ENCODE peak calls at places on chromosomes 1 and 21, in five cellular contexts. I, G, M, F and A are unnamed samples.

GRCh38 chr1:89347296-89347695 is 16.6 kb upstream of the GBP6 start:
- DNase-seq in F (no peak), G (no peak), M (no peak), I (no peak), A (no peak)

GRCh38 chr1:28832966-28833365 is 21.0 kb downstream of the OPRD1 start:
- DNase-seq in I (no peak), F (no peak), G (no peak), M (no peak), A (no peak)

GRCh38 chr1:209250970-209251636 is 332.4 kb upstream of the CAMK1G start:
- DNase-seq in F (no peak), G (no peak), I (no peak), M (no peak), A (no peak)

GRCh38 chr1:201044119-201044518 is 20.6 kb upstream of the KIF21B start:
- DNase-seq in F (no peak), G (no peak), M (no peak), I (no peak), A (no peak)

GRCh38 chr1:29597861-29598260 is 361.5 kb downstream of the PTPRU start:
- DNase-seq in G (no peak), I (no peak), M (no peak), F (no peak), A (no peak)

GRCh38 chr1:160643138-160643537 is 3.7 kb downstream of the SLAMF1 start:
- DNase-seq in G (no peak), I (no peak), F (no peak), M (no peak), A (no peak)

GRCh38 chr1:155120253-155120652 is 7.4 kb upstream of the EFNA1 start:
- DNase-seq in M (no peak), I (no peak), G (no peak), F (no peak), A (no peak)

GRCh38 chr1:228982637-228983036 is 247.4 kb downstream of the RHOU start:
- DNase-seq in G (no peak), F (no peak), I (no peak), M (no peak), A (no peak)

GRCh38 chr1:22625262-22625925 is 11.0 kb upstream of the C1QA start:
- DNase-seq in G (no peak), I (no peak), M (no peak), F (no peak), A (no peak)

GRCh38 chr21:42357307-42357706 is 6.5 kb upstream of the TFF2 start:
- DNase-seq in I (no peak), G (no peak), F (no peak), M (no peak), A (no peak)

GRCh38 chr1:51445346-51446090 is 73.5 kb downstream of the EPS15 start:
- DNase-seq in G (no peak), I (no peak), M (no peak), F (no peak), A (no peak)
- H3K4me3 ChIP-seq in G (no peak overlapping the region), I (no peak overlapping the region), M (no peak overlapping the region), F (no peak overlapping the region), A (no peak overlapping the region)

GRCh38 chr1:205568469-205569361 is 63.1 kb downstream of the ELK4 start:
- DNase-seq in M (no peak), G (no peak), F (no peak), I (no peak), A (no peak)
- H3K4me3 ChIP-seq in M (no peak overlapping the region), G (peak overlapping the region; percentile 36), F (peak overlapping the region; percentile 38), I (no peak overlapping the region), A (peak overlapping the region; percentile 17)

DNA sequence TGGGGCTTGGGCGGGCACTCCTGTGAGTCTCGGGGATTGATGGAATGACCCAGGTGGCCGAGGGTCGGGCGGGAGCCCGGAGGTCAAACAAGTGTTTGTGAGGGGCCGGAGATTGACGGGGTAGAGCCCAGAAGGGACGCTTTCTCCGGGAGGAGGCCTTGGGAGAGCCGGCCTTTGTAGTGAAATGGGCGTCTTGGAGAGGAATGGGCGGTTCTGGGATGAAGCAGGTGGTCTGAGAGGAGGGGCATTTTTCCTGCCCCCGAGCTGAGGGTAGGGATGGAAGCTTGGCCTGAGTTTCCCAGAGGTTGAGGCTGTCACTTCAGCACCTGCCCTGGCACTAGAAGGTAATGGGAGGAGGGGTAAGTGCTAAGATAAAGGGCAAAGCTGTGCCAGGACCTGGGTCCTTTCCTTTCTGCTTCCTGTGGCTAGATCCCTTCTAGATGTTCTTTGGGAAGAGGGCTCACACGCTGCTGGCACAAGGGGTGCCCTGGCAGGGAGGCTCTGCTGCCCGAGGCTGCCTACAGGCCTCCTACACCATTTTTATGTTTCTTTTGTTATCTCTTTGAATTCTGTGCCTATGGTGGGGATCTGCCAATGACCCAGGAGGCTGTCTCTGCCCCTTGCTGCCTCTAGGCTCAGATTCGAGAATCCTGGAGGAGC is 56.1 kb downstream of the NDUFS5 start:
- DNase-seq in F (no peak), M (no peak), G (no peak), I (no peak), A (no peak)
- H3K4me3 ChIP-seq in F (peak overlapping the region; percentile 56), M (no peak overlapping the region), G (peak overlapping the region; percentile 56), I (no peak overlapping the region), A (peak overlapping the region; percentile 76)

GRCh38 chr1:47434051-47434842 is 3.6 kb upstream of the FOXD2 start:
- DNase-seq in G (no peak), F (peak; percentile 65), I (peak; percentile 78), M (no peak), A (no peak)

GRCh38 chr1:47433453-47434050 is 4.3 kb upstream of the FOXD2 start:
- DNase-seq in I (no peak), F (no peak), G (no peak), M (no peak), A (no peak)

GRCh38 chr1:47431534-47431933 is 6.3 kb upstream of the FOXD2 start:
- DNase-seq in F (no peak), G (no peak), I (no peak), M (no peak), A (no peak)

GRCh38 chr1:47433037-47433421 is 4.8 kb upstream of the FOXD2 start:
- DNase-seq in F (no peak), M (no peak), I (no peak), G (no peak), A (no peak)

DNA sequence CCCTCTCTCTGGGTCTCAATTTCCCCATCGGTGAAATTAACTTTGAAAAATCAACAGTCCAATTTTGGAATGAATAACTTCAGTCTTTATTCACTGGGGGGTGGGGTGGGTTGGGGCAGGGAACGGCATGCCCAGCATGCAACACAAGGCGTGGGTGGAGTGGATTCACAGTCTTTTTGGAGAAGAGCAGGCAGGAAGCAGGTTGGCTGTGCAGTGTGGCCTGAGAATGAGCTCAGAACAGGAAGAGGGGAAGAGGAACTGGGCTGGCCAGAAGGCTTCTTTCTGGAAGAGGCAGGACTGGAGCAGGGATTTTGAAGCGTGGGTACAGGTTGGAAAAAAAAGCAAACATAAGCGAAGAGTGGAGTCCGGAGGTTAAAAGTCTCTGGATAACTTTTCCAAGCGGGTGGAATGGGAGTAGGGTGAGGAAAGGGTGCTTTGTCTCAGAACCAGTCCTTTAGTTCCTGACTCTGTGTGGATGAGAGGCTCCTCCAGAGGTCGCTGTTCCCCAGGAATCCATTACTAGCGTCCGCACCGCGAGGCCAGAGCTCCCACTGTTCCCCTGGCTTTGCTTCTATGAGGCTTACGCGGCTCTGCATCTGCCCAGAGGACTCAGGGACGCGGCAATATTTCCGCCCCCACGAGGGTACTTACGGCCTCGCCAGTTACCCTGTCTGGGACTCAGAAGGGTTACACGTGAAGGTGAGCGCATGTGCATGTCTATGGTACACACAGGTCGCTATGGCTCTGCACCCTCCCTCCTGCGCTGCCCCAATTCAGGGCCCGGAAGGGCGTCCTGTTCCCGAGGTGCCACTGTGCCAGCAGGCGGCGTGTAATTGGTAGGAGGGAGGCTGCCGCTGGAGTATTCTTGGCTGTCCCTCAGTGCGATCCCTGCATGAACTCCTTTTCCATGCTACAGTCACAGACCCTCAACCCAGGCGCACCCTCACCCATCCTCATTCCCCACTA is 5.5 kb upstream of the FOXD2 start:
- DNase-seq in G (peak; percentile 58), M (peak; percentile 21), I (peak; percentile 85), F (peak; percentile 58), A (no peak)
- H3K4me3 ChIP-seq in G (peak overlapping the region; percentile 28), M (peak overlapping the region; percentile 34), I (no peak overlapping the region), F (no peak overlapping the region), A (peak overlapping the region; percentile 9)

GRCh38 chr1:7930547-7931445 is 9.8 kb downstream of the TNFRSF9 start:
- DNase-seq in G (no peak), M (no peak), I (no peak), F (no peak), A (no peak)
- H3K4me3 ChIP-seq in G (no peak overlapping the region), M (peak overlapping the region; percentile 28), I (no peak overlapping the region), F (no peak overlapping the region), A (no peak overlapping the region)

GRCh38 chr1:233708416-233708815 is 94.5 kb downstream of the KCNK1 start:
- DNase-seq in M (no peak), F (no peak), G (no peak), I (no peak), A (no peak)

GRCh38 chr1:233707906-233708292 is 94.0 kb downstream of the KCNK1 start:
- DNase-seq in M (no peak), F (no peak), I (no peak), G (no peak), A (no peak)

GRCh38 chr1:233704882-233705723 is 91.2 kb downstream of the KCNK1 start:
- DNase-seq in I (no peak), M (no peak), F (no peak), G (no peak), A (no peak)

GRCh38 chr1:233710031-233710430 is 96.1 kb downstream of the KCNK1 start:
- DNase-seq in F (no peak), M (no peak), I (no peak), G (no peak), A (no peak)

GRCh38 chr1:233707153-233707905 is 93.4 kb downstream of the KCNK1 start:
- DNase-seq in G (no peak), M (no peak), F (no peak), I (peak; percentile 42), A (no peak)
- H3K4me3 ChIP-seq in G (no peak overlapping the region), M (no peak overlapping the region), F (no peak overlapping the region), I (no peak overlapping the region), A (no peak overlapping the region)

DNA sequence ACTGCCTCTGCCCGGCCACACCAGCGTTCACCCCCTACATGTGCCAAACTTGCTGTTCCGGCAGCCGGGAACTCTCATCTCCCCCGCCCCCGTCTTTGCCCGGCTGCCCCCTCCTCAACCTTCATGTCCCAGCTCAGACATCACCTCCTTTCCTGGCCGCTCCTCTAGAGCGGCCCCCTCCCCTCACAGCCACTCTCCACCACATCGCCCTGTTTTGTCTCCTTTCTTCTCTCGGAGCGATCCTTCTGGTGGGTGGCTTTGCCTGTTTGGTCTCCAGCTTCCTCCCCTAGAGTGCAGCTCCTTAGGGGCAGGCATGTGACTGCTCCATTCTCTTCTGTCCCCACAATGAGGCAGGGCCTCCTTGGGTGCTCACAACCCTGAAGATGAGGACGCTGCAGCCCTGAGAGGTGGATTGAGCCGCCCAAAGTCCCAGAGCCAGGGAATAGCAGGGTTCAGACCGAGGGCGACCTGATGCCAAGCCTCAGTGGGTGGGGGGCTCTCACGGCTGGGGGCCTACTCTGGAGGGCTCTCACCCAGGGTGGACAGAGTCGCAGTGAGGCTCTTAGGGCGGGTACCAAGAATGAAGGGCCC is 44.9 kb upstream of the ECE1 start:
- DNase-seq in M (no peak), G (no peak), F (no peak), I (peak; percentile 28), A (no peak)
- H3K4me3 ChIP-seq in M (peak overlapping the region; percentile 29), G (peak overlapping the region; percentile 19), F (peak overlapping the region; percentile 18), I (no peak overlapping the region), A (no peak overlapping the region)

GRCh38 chr1:156657161-156657970 is 15.4 kb downstream of the BCAN start:
- DNase-seq in G (no peak), I (peak; percentile 79), M (peak; percentile 52), F (peak; percentile 86), A (no peak)
- H3K4me3 ChIP-seq in G (peak overlapping the region; percentile 38), I (no peak overlapping the region), M (peak overlapping the region; percentile 48), F (peak overlapping the region; percentile 20), A (peak overlapping the region; percentile 13)